ENCODE peak calls at places on chromosomes 7 and 10, in eight cellular contexts. One of them, this sample, is unnamed.

GRCh38 chr7:1753563-1753867 is 83.4 kb downstream of the ELFN1 start:
- DNase-seq in AG04450: no peak
- DNase-seq in left lung: no peak
- DNase-seq in colonic mucosa: no peak
- DNase-seq in uterus: no peak
- DNase-seq in Panc1: no peak
- DNase-seq in IMR-90: no peak
- DNase-seq in mammary epithelial cell: no peak
- DNase-seq in this sample: no peak

GRCh38 chr7:50367098-50367497 is 62.6 kb downstream of the IKZF1 start:
- DNase-seq in mammary epithelial cell: no peak
- DNase-seq in AG04450: no peak
- DNase-seq in IMR-90: no peak
- DNase-seq in colonic mucosa: no peak
- DNase-seq in Panc1: no peak
- DNase-seq in uterus: no peak
- DNase-seq in left lung: no peak
- DNase-seq in this sample: no peak

GRCh38 chr10:33306126-33306525 is 28.3 kb downstream of the NRP1 start:
- DNase-seq in Panc1: no peak
- DNase-seq in AG04450: no peak
- DNase-seq in left lung: no peak
- DNase-seq in mammary epithelial cell: no peak
- DNase-seq in colonic mucosa: no peak
- DNase-seq in IMR-90: peak
- DNase-seq in uterus: no peak
- DNase-seq in this sample: no peak

GRCh38 chr7:53311205-53311604 is 275.8 kb downstream of the POM121L12 start:
- DNase-seq in Panc1: no peak
- DNase-seq in colonic mucosa: no peak
- DNase-seq in uterus: no peak
- DNase-seq in AG04450: no peak
- DNase-seq in mammary epithelial cell: no peak
- DNase-seq in IMR-90: no peak
- DNase-seq in left lung: no peak
- DNase-seq in this sample: no peak

GRCh38 chr10:43610636-43611035 is 4.4 kb downstream of the ZNF485 start:
- DNase-seq in mammary epithelial cell: peak
- DNase-seq in colonic mucosa: no peak
- DNase-seq in Panc1: no peak
- DNase-seq in IMR-90: peak
- DNase-seq in left lung: no peak
- DNase-seq in AG04450: no peak
- DNase-seq in uterus: no peak
- DNase-seq in this sample: no peak

GRCh38 chr10:124650820-124651401 is 93.3 kb downstream of the FAM53B start:
- DNase-seq in colonic mucosa: no peak
- DNase-seq in mammary epithelial cell: no peak
- DNase-seq in uterus: no peak
- DNase-seq in left lung: peak
- DNase-seq in Panc1: no peak
- DNase-seq in IMR-90: no peak
- DNase-seq in AG04450: no peak
- DNase-seq in this sample: no peak

GRCh38 chr7:28125381-28126046 is 55.1 kb downstream of the JAZF1 start:
- DNase-seq in IMR-90: no peak
- DNase-seq in uterus: peak
- DNase-seq in mammary epithelial cell: no peak
- DNase-seq in left lung: no peak
- DNase-seq in AG04450: no peak
- DNase-seq in colonic mucosa: no peak
- DNase-seq in Panc1: no peak
- DNase-seq in this sample: no peak

GRCh38 chr10:99456207-99456606 is 25.8 kb upstream of the GOT1 start:
- DNase-seq in colonic mucosa: no peak
- DNase-seq in Panc1: no peak
- DNase-seq in AG04450: no peak
- DNase-seq in left lung: no peak
- DNase-seq in mammary epithelial cell: peak
- DNase-seq in uterus: no peak
- DNase-seq in IMR-90: no peak
- DNase-seq in this sample: no peak

GRCh38 chr7:33050425-33051318 is 11.9 kb downstream of the NT5C3A start:
- DNase-seq in mammary epithelial cell: peak
- DNase-seq in AG04450: no peak
- DNase-seq in uterus: no peak
- DNase-seq in IMR-90: peak
- DNase-seq in left lung: no peak
- DNase-seq in colonic mucosa: peak
- DNase-seq in Panc1: no peak
- DNase-seq in this sample: peak

GRCh38 chr7:513521-514166 is 6.0 kb downstream of the PDGFA start:
- DNase-seq in Panc1: no peak
- DNase-seq in AG04450: no peak
- DNase-seq in IMR-90: peak
- DNase-seq in mammary epithelial cell: peak
- DNase-seq in uterus: no peak
- DNase-seq in colonic mucosa: no peak
- DNase-seq in left lung: peak
- DNase-seq in this sample: no peak

GRCh38 chr10:124626759-124627380 is 117.3 kb downstream of the FAM53B start:
- DNase-seq in uterus: no peak
- DNase-seq in colonic mucosa: peak
- DNase-seq in left lung: no peak
- DNase-seq in IMR-90: no peak
- DNase-seq in Panc1: no peak
- DNase-seq in AG04450: no peak
- DNase-seq in mammary epithelial cell: peak
- DNase-seq in this sample: no peak

GRCh38 chr7:17558558-17559332 is 260.3 kb downstream of the AHR start:
- DNase-seq in Panc1: no peak
- DNase-seq in uterus: no peak
- DNase-seq in IMR-90: peak
- DNase-seq in AG04450: no peak
- DNase-seq in left lung: no peak
- DNase-seq in mammary epithelial cell: no peak
- DNase-seq in colonic mucosa: peak
- DNase-seq in this sample: no peak

GRCh38 chr7:122694697-122695096 is 4.2 kb downstream of the RNF133 start:
- DNase-seq in Panc1: no peak
- DNase-seq in AG04450: no peak
- DNase-seq in IMR-90: no peak
- DNase-seq in uterus: no peak
- DNase-seq in mammary epithelial cell: no peak
- DNase-seq in left lung: no peak
- DNase-seq in colonic mucosa: no peak
- DNase-seq in this sample: no peak

GRCh38 chr7:856444-857095 is 19.8 kb upstream of the GET4 start:
- DNase-seq in AG04450: no peak
- DNase-seq in Panc1: no peak
- DNase-seq in colonic mucosa: no peak
- DNase-seq in left lung: peak
- DNase-seq in IMR-90: no peak
- DNase-seq in mammary epithelial cell: no peak
- DNase-seq in uterus: no peak
- DNase-seq in this sample: no peak

GRCh38 chr7:88665892-88666514 is 93.5 kb upstream of the ZNF804B start:
- DNase-seq in mammary epithelial cell: no peak
- DNase-seq in uterus: no peak
- DNase-seq in AG04450: no peak
- DNase-seq in IMR-90: no peak
- DNase-seq in Panc1: no peak
- DNase-seq in colonic mucosa: no peak
- DNase-seq in left lung: no peak
- DNase-seq in this sample: no peak

GRCh38 chr10:43067391-43068135 is 9.3 kb upstream of the RET start:
- DNase-seq in left lung: peak
- DNase-seq in IMR-90: no peak
- DNase-seq in uterus: no peak
- DNase-seq in colonic mucosa: no peak
- DNase-seq in Panc1: no peak
- DNase-seq in AG04450: no peak
- DNase-seq in mammary epithelial cell: no peak
- DNase-seq in this sample: no peak

GRCh38 chr10:7492660-7493046 is 81.8 kb upstream of the SFMBT2 start:
- DNase-seq in mammary epithelial cell: no peak
- DNase-seq in AG04450: no peak
- DNase-seq in Panc1: no peak
- DNase-seq in IMR-90: no peak
- DNase-seq in colonic mucosa: no peak
- DNase-seq in left lung: no peak
- DNase-seq in uterus: no peak
- DNase-seq in this sample: no peak

GRCh38 chr7:153190452-153190851 is 430.9 kb downstream of the ACTR3B start:
- DNase-seq in Panc1: no peak
- DNase-seq in AG04450: no peak
- DNase-seq in uterus: no peak
- DNase-seq in colonic mucosa: no peak
- DNase-seq in left lung: no peak
- DNase-seq in IMR-90: no peak
- DNase-seq in mammary epithelial cell: no peak
- DNase-seq in this sample: no peak

GRCh38 chr10:46524471-46525176 is 31.8 kb downstream of the GPRIN2 start:
- DNase-seq in left lung: peak
- DNase-seq in AG04450: peak
- DNase-seq in Panc1: no peak
- DNase-seq in mammary epithelial cell: peak
- DNase-seq in colonic mucosa: no peak
- DNase-seq in IMR-90: peak
- DNase-seq in uterus: peak
- DNase-seq in this sample: no peak

GRCh38 chr10:76036410-76036940 is 605.1 kb downstream of the LRMDA start:
- DNase-seq in left lung: peak
- DNase-seq in mammary epithelial cell: peak
- DNase-seq in colonic mucosa: peak
- DNase-seq in AG04450: peak
- DNase-seq in IMR-90: peak
- DNase-seq in Panc1: peak
- DNase-seq in uterus: peak
- DNase-seq in this sample: no peak

GRCh38 chr7:116669769-116670168 is 2.2 kb upstream of the MET start:
- DNase-seq in left lung: no peak
- DNase-seq in AG04450: no peak
- DNase-seq in mammary epithelial cell: no peak
- DNase-seq in Panc1: no peak
- DNase-seq in uterus: no peak
- DNase-seq in IMR-90: peak
- DNase-seq in colonic mucosa: no peak
- DNase-seq in this sample: no peak

GRCh38 chr7:1533569-1534329 is 3.2 kb downstream of the MAFK start:
- DNase-seq in IMR-90: peak
- DNase-seq in uterus: peak
- DNase-seq in Panc1: peak
- DNase-seq in left lung: peak
- DNase-seq in mammary epithelial cell: peak
- DNase-seq in AG04450: peak
- DNase-seq in colonic mucosa: no peak
- DNase-seq in this sample: no peak

GRCh38 chr7:92762853-92763252 is 73.5 kb downstream of the CDK6 start:
- DNase-seq in AG04450: no peak
- DNase-seq in IMR-90: no peak
- DNase-seq in colonic mucosa: no peak
- DNase-seq in mammary epithelial cell: no peak
- DNase-seq in Panc1: no peak
- DNase-seq in left lung: no peak
- DNase-seq in uterus: no peak
- DNase-seq in this sample: no peak
- H3K27ac ChIP-seq in AG04450: no peak
- H3K27ac ChIP-seq in IMR-90: peak
- H3K27ac ChIP-seq in colonic mucosa: no peak
- H3K27ac ChIP-seq in mammary epithelial cell: peak
- H3K27ac ChIP-seq in Panc1: peak
- H3K27ac ChIP-seq in left lung: no peak
- H3K27ac ChIP-seq in uterus: no peak
- H3K27ac ChIP-seq in this sample: no peak

DNA sequence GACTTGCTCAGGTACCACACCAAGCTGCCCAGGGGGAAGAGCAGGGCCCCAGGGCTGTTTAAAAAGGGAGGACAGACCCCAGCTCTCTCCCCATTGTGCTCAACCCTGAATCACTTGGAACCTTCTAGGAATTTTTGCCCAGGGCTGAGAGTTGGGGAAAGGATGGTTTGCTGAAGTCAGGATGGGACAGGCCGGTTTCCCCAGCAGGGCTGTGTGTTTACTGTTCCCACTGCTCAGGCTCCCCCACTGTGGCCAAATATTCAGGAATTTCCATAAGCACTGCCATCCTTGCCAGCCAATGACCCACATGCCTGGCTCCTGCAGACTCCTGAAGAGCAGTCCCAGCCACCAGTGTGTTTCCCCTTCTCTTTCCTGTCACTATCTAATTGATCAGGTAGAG is 120.7 kb downstream of the WDFY4 start:
- DNase-seq in uterus: no peak
- DNase-seq in AG04450: no peak
- DNase-seq in left lung: no peak
- DNase-seq in Panc1: no peak
- DNase-seq in colonic mucosa: no peak
- DNase-seq in mammary epithelial cell: no peak
- DNase-seq in IMR-90: no peak
- DNase-seq in this sample: no peak
- H3K27ac ChIP-seq in uterus: no peak
- H3K27ac ChIP-seq in AG04450: no peak
- H3K27ac ChIP-seq in left lung: no peak
- H3K27ac ChIP-seq in Panc1: no peak
- H3K27ac ChIP-seq in colonic mucosa: no peak
- H3K27ac ChIP-seq in mammary epithelial cell: no peak
- H3K27ac ChIP-seq in IMR-90: no peak
- H3K27ac ChIP-seq in this sample: no peak

GRCh38 chr7:44094796-44095592 is 9.2 kb upstream of the AEBP1 start:
- DNase-seq in colonic mucosa: no peak
- DNase-seq in Panc1: no peak
- DNase-seq in uterus: no peak
- DNase-seq in IMR-90: no peak
- DNase-seq in mammary epithelial cell: no peak
- DNase-seq in left lung: peak
- DNase-seq in AG04450: no peak
- DNase-seq in this sample: no peak
- H3K27ac ChIP-seq in colonic mucosa: no peak
- H3K27ac ChIP-seq in Panc1: no peak
- H3K27ac ChIP-seq in uterus: peak
- H3K27ac ChIP-seq in IMR-90: no peak
- H3K27ac ChIP-seq in mammary epithelial cell: no peak
- H3K27ac ChIP-seq in left lung: no peak
- H3K27ac ChIP-seq in AG04450: no peak
- H3K27ac ChIP-seq in this sample: no peak

DNA sequence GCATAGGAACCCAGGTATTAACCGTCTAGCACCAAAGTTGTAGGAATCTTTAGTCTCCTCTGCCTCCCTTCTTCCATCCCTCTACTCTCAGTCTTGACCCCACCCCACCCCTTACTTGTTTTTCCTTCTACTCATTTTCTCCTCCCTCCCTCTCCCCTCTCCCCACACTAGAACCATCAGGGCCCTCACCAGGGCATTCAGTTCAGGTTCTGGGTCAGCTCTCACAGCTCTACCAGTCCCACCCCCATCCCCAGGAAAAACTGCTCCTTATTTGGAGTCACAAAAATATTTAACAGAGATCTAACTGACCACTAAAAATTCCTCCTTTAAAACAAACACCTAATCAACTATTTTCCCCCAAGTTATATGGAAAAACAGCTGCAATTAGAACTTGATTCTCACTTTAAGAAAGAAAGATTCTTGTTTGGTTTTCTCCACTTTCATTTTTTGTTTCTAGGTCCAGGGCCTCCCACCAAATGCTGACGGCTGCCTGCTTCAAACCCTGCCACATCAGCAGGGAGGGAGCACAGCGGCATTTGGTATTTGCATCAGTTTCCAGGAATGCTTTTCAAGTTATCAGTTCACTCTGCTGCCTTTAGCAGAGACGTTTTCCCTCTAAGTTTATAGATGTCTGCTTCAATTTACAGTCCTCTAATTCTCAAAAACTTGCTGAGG is 2.8 kb upstream of the COL1A2 start:
- DNase-seq in AG04450: peak
- DNase-seq in IMR-90: peak
- DNase-seq in uterus: peak
- DNase-seq in Panc1: no peak
- DNase-seq in colonic mucosa: no peak
- DNase-seq in mammary epithelial cell: no peak
- DNase-seq in left lung: no peak
- DNase-seq in this sample: no peak
- H3K27ac ChIP-seq in AG04450: peak
- H3K27ac ChIP-seq in IMR-90: peak
- H3K27ac ChIP-seq in uterus: peak
- H3K27ac ChIP-seq in Panc1: no peak
- H3K27ac ChIP-seq in colonic mucosa: peak
- H3K27ac ChIP-seq in mammary epithelial cell: no peak
- H3K27ac ChIP-seq in left lung: no peak
- H3K27ac ChIP-seq in this sample: peak

This sample was measured in SK-N-MC.